ENCODE peak calls at places on chromosome 1, in nine cellular contexts. E is Peyer's patch, K is stomach, Y is A549, W is transverse colon, U is IMR-90, X is body of pancreas, R is K562, M is upper lobe of left lung. V is an unnamed sample.

GRCh38 chr1:223234164-223234501 is 91.1 kb upstream of the TLR5 start:
- DNase-seq in R (no peak), M (no peak), K (no peak), U (no peak), Y (no peak), W (no peak), E (no peak), X (no peak), V (no peak)

GRCh38 chr1:193709607-193710006 is 523.2 kb upstream of the B3GALT2 start:
- DNase-seq in R (no peak), U (no peak), E (no peak), X (no peak), W (no peak), Y (no peak), K (no peak), M (no peak), V (no peak)

GRCh38 chr1:9705337-9706098 is 54.0 kb downstream of the PIK3CD start:
- DNase-seq in W (no peak), M (no peak), R (no peak), X (no peak), E (no peak), Y (no peak), K (no peak), U (peak), V (no peak)

GRCh38 chr1:71861022-71861421 is 421.3 kb downstream of the NEGR1 start:
- DNase-seq in U (peak), W (no peak), Y (no peak), K (no peak), X (no peak), M (no peak), E (no peak), R (no peak), V (no peak)

GRCh38 chr1:64561993-64562392 is 92.1 kb downstream of the CACHD1 start:
- DNase-seq in X (no peak), Y (no peak), M (no peak), E (no peak), U (no peak), K (no peak), W (no peak), R (no peak), V (no peak)

GRCh38 chr1:10353282-10353681 is 45.6 kb upstream of the PGD start:
- DNase-seq in R (no peak), M (no peak), W (no peak), U (no peak), X (no peak), E (no peak), Y (no peak), K (no peak), V (no peak)

GRCh38 chr1:204464174-204464573 is 30.4 kb downstream of the PIK3C2B start:
- DNase-seq in E (no peak), U (no peak), R (no peak), M (no peak), X (no peak), K (no peak), Y (no peak), W (no peak), V (no peak)

GRCh38 chr1:16009030-16009460 is 5.0 kb downstream of the SRARP start:
- DNase-seq in Y (peak), R (peak), U (peak), M (no peak), K (peak), E (peak), X (peak), W (peak), V (peak)

GRCh38 chr1:75768021-75768420 is 18.0 kb upstream of the RABGGTB start:
- DNase-seq in U (no peak), Y (no peak), M (no peak), R (no peak), K (no peak), X (no peak), E (no peak), W (no peak), V (no peak)

GRCh38 chr1:24683713-24684162 is 40.6 kb downstream of the SRRM1 start:
- DNase-seq in X (peak), M (no peak), W (no peak), K (no peak), U (peak), R (peak), E (peak), Y (peak), V (no peak)

GRCh38 chr1:159973350-159973940 is 19.4 kb upstream of the SLAMF9 start:
- DNase-seq in K (no peak), U (no peak), Y (no peak), X (no peak), M (no peak), R (no peak), W (no peak), E (no peak), V (no peak)

GRCh38 chr1:50735443-50735842 is 224.6 kb downstream of the FAF1 start:
- DNase-seq in K (no peak), U (peak), X (no peak), Y (peak), E (no peak), M (no peak), R (peak), W (no peak), V (no peak)

GRCh38 chr1:20921285-20921684 is 134.2 kb upstream of the HP1BP3 start:
- DNase-seq in E (no peak), M (no peak), U (peak), Y (no peak), W (no peak), X (no peak), K (no peak), R (no peak), V (no peak)

GRCh38 chr1:1847061-1847460 is 43.8 kb downstream of the GNB1 start:
- DNase-seq in E (no peak), U (no peak), Y (no peak), K (peak), X (peak), W (peak), R (peak), M (no peak), V (peak)

GRCh38 chr1:183180213-183180612 is 5.9 kb upstream of the LAMC2 start:
- DNase-seq in M (no peak), K (peak), E (peak), Y (peak), X (peak), R (no peak), W (peak), U (peak), V (peak)

GRCh38 chr1:85847356-85847755 is 139.1 kb upstream of the ZNHIT6 start:
- DNase-seq in K (no peak), Y (no peak), X (no peak), M (no peak), R (no peak), U (no peak), W (no peak), E (no peak), V (no peak)

GRCh38 chr1:16053781-16054502 is 10.4 kb downstream of the CLCNKB start:
- DNase-seq in M (no peak), Y (no peak), W (no peak), X (no peak), R (peak), K (no peak), U (no peak), E (no peak), V (no peak)

GRCh38 chr1:16618719-16619118 is 5.4 kb upstream of the NBPF1 start:
- DNase-seq in K (peak), R (peak), W (peak), M (peak), Y (no peak), X (peak), E (peak), U (no peak), V (no peak)

GRCh38 chr1:204338359-204338758 is 21.4 kb downstream of the PLEKHA6 start:
- DNase-seq in M (no peak), W (no peak), U (no peak), E (no peak), X (no peak), R (no peak), K (no peak), Y (no peak), V (peak)

GRCh38 chr1:175287849-175288248 is 95.3 kb upstream of the KIAA0040 start:
- DNase-seq in M (no peak), W (no peak), U (no peak), K (no peak), R (no peak), E (no peak), X (no peak), Y (no peak), V (no peak)

GRCh38 chr1:218671573-218671972 is 326.4 kb downstream of the TGFB2 start:
- DNase-seq in W (no peak), R (no peak), U (peak), X (no peak), Y (no peak), E (no peak), M (no peak), K (no peak), V (no peak)

GRCh38 chr1:34696230-34696629 is 58.6 kb upstream of the GJB5 start:
- DNase-seq in E (no peak), M (no peak), U (no peak), K (no peak), X (no peak), R (no peak), W (no peak), Y (peak), V (no peak)

GRCh38 chr1:51088474-51088873 is 13.6 kb upstream of the C1orf185 start:
- DNase-seq in U (no peak), Y (no peak), K (no peak), W (no peak), R (no peak), X (no peak), E (no peak), M (no peak), V (no peak)

GRCh38 chr1:54487571-54488050 is 60.4 kb upstream of the ACOT11 start:
- DNase-seq in U (no peak), M (no peak), X (peak), K (no peak), R (no peak), W (no peak), E (peak), Y (no peak), V (peak)

GRCh38 chr1:232386721-232387510 is 243.0 kb downstream of the SIPA1L2 start:
- DNase-seq in X (no peak), R (no peak), E (no peak), Y (no peak), M (no peak), W (no peak), U (no peak), K (no peak), V (no peak)

GRCh38 chr1:44112486-44112885 is 6.1 kb upstream of the KLF17 start:
- DNase-seq in U (peak), X (no peak), W (no peak), K (no peak), Y (no peak), M (no peak), R (no peak), E (no peak), V (no peak)

DNA sequence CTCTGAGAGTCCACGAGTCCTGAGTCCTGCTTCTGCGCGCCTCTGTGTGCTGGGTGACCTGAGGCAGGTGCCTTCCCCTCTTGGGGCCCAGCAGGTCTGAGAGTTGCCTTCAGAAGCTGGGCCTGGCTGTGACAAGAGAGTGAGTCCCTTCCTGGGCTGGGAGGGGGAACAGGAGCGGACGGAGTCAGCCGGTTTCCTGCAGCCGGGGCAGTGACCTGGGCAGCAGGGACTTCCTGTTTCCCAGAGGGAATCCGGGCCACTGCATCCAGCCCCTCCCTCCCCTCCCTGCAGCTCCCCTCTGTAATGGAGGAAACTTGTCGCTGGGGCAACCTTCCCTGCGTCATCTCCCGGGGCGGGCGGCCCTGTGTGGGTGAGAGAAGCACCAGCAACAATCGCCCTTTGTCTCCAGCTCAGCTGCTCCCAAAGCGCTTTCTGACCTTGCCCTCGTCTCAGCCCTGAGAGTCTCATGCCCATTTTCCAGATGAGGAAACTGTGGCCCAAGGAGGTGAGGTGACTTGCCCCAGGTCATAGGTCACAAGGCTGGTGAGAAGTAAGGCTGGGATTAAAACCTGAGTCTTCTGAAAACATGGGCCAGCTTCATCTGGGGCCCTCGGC is 61.1 kb downstream of the SDC3 start:
- DNase-seq in E (peak), K (peak), R (no peak), X (peak), M (peak), Y (no peak), W (peak), U (peak), V (no peak)
- TF ChIP-seq POLR2A in E (no peak), K (no peak), R (no peak), X (peak), M (no peak), Y (no peak), W (no peak), U (no peak), V (no peak)

GRCh38 chr1:227136210-227136609 is 182.1 kb downstream of the CDC42BPA start:
- DNase-seq in M (no peak), Y (no peak), W (no peak), X (no peak), E (no peak), U (peak), K (no peak), R (no peak), V (no peak)
- H3K4me3 ChIP-seq in M (no peak), Y (no peak), W (no peak), X (no peak), E (no peak), U (no peak), K (no peak), R (no peak), V (no peak)

DNA sequence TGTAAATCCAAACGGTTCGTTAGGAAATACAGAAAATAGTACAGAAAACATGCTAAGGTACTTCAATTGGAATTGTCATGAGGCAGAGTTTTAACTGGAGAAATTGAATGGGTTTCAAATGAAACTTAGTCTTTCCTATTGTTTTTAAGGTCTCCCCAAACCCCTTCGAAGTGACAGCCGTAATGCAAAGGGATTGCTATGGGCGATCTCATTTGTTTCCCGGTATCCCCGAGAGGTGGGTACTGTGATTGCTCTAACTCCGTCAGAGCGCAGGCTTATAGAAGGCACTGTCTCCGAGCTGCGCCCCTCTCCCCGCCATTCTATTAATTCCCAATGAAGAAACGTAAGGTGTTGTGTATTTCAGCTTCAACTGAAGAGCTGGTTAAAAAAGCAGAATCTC is 22.0 kb upstream of the RNF187 start:
- DNase-seq in E (no peak), R (no peak), W (no peak), M (no peak), Y (no peak), K (no peak), X (no peak), U (no peak), V (no peak)
- H3K27ac ChIP-seq in E (no peak), R (no peak), W (no peak), M (no peak), Y (no peak), K (peak), X (no peak), U (no peak), V (no peak)

GRCh38 chr1:40040511-40041465 is at the start of gene CAP1:
- DNase-seq in K (peak), R (peak), U (peak), Y (peak), M (peak), W (peak), E (peak), X (peak), V (peak)
- TF ChIP-seq POLR2A in K (no peak), R (no peak), U (peak), Y (peak), M (no peak), W (peak), E (no peak), X (no peak), V (peak)

GRCh38 chr1:19535214-19535613 is 49.9 kb upstream of the CAPZB start:
- DNase-seq in E (no peak), W (no peak), Y (no peak), M (no peak), U (no peak), R (no peak), X (no peak), K (no peak), V (no peak)
- H3K4me3 ChIP-seq in E (no peak), W (no peak), Y (no peak), M (no peak), U (no peak), R (no peak), X (no peak), K (no peak), V (no peak)

GRCh38 chr1:53145619-53145941 is 3.1 kb upstream of the SLC1A7 start:
- DNase-seq in M (no peak), Y (no peak), R (no peak), K (no peak), E (no peak), U (no peak), X (no peak), W (no peak), V (no peak)

GRCh38 chr1:53144201-53144600 is 1.8 kb upstream of the SLC1A7 start:
- DNase-seq in K (no peak), U (no peak), M (no peak), Y (no peak), X (no peak), W (no peak), R (no peak), E (no peak), V (no peak)

GRCh38 chr1:53147171-53147570 is 4.7 kb upstream of the SLC1A7 start:
- DNase-seq in E (no peak), R (no peak), M (no peak), U (no peak), K (no peak), W (no peak), X (no peak), Y (no peak), V (no peak)

GRCh38 chr1:53145051-53145600 is 2.7 kb upstream of the SLC1A7 start:
- DNase-seq in W (no peak), U (no peak), M (no peak), K (no peak), E (no peak), R (no peak), X (no peak), Y (no peak), V (no peak)

DNA sequence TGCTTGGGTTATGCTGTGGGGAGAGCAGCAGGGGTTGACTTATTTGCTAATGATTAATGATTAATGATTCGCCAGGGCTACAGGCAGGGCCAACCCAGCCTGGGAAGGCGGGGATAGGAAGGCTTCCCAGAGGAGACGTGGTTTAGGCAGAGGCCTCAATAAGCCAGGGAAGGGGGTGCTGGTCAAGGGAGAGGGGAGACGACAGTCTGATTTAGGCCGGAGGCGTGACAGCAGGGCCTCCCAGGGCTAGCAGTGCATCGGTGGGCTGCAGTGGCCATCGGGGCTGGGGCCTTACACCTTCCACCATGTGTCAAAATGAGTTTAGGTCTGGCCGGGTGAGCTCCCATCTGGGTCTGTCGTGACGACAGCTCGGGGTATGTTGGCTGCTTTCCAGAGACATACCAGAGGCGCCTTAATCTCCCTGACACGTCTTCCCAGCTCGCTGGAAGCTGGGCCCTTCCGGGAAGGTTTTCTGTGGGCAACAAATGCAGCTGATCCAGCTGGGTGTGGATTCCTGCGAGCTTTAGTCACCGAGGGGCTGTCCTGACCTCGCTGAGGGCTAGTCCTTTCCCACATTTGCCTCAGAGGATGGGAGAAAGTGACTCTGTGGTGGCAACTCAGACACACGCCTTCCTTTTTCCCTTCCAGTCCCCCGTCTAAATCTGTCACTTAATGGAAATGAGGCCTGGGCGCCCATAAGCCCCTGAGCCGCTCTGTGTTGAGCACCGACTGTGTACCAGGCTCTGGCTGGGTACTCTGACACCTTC is 3.7 kb upstream of the SLC1A7 start:
- DNase-seq in W (peak), Y (peak), M (peak), E (peak), K (peak), R (peak), X (peak), U (peak), V (no peak)
- H3K27ac ChIP-seq in W (peak), Y (peak), M (peak), E (peak), K (peak), R (no peak), X (peak), U (peak), V (no peak)

DNA sequence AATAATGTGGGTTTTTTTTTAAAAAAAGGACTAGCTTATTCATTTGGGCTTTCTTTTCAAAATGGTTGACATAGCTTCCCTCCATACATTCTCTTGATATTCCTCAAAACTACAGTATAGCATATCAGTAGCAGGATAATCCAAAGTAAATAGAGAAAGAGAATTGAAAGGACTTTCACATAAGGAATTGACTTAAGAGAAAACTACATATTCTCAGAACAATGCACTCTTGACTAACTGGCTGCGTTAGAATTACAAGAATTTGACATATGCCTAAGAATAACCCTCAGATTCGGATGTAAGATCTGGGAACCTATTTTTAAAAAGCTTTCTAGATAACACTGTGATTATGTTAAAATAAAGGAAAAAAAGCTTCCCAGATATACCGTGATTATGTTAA is 3.1 kb downstream of the PRKAB2 start:
- DNase-seq in R (no peak), U (no peak), E (no peak), X (no peak), K (no peak), Y (no peak), W (no peak), M (no peak), V (no peak)
- TF ChIP-seq POLR2A in R (no peak), U (no peak), E (no peak), X (no peak), K (no peak), Y (no peak), W (no peak), M (no peak), V (no peak)